ENCODE peak calls at places on chromosomes 16 and 17, in six cellular contexts. Q, N, I, B, P and E are unnamed samples.

GRCh38 chr16:15572329-15573001 is 70.5 kb downstream of the MARF1 start:
- DNase-seq in I (peak), P (peak), N (no peak), Q (no peak), B (no peak), E (no peak)

GRCh38 chr16:30017277-30017656 is 5.7 kb upstream of the C16orf92 start:
- DNase-seq in I (no peak), N (no peak), B (no peak), P (no peak), Q (no peak), E (no peak)

GRCh38 chr17:42342242-42343008 is 45.8 kb downstream of the STAT3 start:
- DNase-seq in I (peak), P (peak), B (no peak), Q (no peak), N (no peak), E (no peak)

GRCh38 chr17:73256220-73256619 is 5.5 kb downstream of the CPSF4L start:
- DNase-seq in I (no peak), B (no peak), N (no peak), P (no peak), Q (no peak), E (peak)

GRCh38 chr17:49995055-49995738 is at the start of gene DLX3:
- DNase-seq in I (peak), P (peak), Q (peak), B (peak), N (peak), E (peak)

GRCh38 chr17:66716236-66717026 is 118.5 kb upstream of the CACNG5 start:
- DNase-seq in P (no peak), I (peak), B (no peak), N (no peak), Q (no peak), E (peak)

GRCh38 chr16:47413041-47413440 is 47.8 kb downstream of the ITFG1 start:
- DNase-seq in N (no peak), I (no peak), Q (no peak), B (no peak), P (no peak), E (no peak)

GRCh38 chr16:67562526-67562917 is at the start of gene CTCF:
- DNase-seq in B (no peak), Q (no peak), N (peak), P (peak), I (peak), E (peak)

GRCh38 chr16:73213761-73214480 is 166.0 kb upstream of the ZFHX3 start:
- DNase-seq in N (no peak), P (no peak), I (peak), Q (no peak), B (no peak), E (no peak)

GRCh38 chr17:36808181-36808661 is 129.1 kb upstream of the LHX1 start:
- DNase-seq in P (peak), I (no peak), Q (peak), B (no peak), N (no peak), E (peak)

GRCh38 chr17:7404737-7405412 is 978 bp upstream of the TMEM256 start:
- DNase-seq in N (no peak), P (peak), B (peak), Q (peak), I (no peak), E (peak)
- H3K18ac ChIP-seq in N (peak), P (peak), B (peak), Q (peak), I (peak), E (no peak)

DNA sequence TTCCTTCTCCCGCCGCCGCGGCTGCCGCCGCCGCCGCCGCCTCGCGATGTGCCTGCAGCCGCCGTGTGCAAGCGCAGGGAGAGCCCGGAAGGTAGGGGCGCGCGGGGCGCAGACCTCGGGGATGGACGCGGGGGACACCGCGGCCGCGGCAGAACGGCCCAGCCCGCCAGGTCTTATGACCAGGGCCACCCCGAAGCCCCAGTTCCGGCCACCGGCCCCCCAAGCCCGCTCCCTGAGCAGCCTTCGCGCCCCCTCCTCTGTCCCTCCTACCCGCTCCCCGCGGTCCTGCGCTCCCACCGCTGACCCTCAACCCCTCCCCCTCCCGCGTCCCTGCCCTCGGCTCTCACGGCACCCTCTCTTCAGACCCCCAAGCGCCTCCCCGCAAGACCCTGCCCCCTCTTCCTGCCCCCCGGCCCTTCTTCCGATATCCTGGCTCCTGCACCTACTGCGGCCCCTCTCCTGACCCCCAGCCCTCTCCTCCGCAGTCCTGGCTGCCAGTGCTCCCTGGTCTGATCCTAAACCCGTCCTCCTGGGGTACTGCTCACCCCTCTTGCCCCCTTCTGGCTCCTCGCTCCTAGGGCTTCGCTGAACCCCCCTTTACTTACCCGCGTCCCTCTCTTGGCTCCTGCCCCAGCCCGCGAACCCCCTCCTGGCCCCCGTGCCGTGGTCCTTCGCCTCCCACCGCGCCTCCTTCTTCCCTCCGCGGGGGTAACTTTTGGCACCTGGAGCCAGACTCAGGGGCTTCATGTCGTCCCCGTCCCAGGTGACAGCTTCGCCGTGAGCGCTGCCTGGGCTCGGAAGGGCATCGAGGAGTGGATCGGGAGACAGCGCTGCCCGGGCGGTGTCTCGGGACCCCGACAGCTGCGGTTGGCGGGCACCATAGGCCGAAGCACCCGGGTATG is 714 bp downstream of the NKD1 start:
- DNase-seq in I (no peak), Q (peak), B (no peak), N (no peak), P (peak), E (no peak)
- H2BK120ac ChIP-seq in I (no peak), Q (no peak), B (no peak), N (no peak), P (no peak), E (no peak)

GRCh38 chr17:80413771-80414507 is 1.0 kb upstream of the ENDOV start:
- DNase-seq in B (no peak), P (no peak), I (no peak), N (no peak), Q (no peak), E (no peak)
- H2AFZ ChIP-seq in B (no peak), P (no peak), I (peak), N (no peak), Q (peak), E (no peak)

GRCh38 chr17:82232322-82232785 is 3.5 kb downstream of the SLC16A3 start:
- DNase-seq in N (no peak), I (no peak), Q (no peak), B (no peak), P (no peak), E (no peak)

GRCh38 chr17:82229686-82230626 is 1.1 kb downstream of the SLC16A3 start:
- DNase-seq in N (no peak), P (peak), Q (no peak), I (no peak), B (no peak), E (no peak)

GRCh38 chr17:82231312-82231561 is 2.4 kb downstream of the SLC16A3 start:
- DNase-seq in P (no peak), B (no peak), N (no peak), I (no peak), Q (no peak), E (no peak)

GRCh38 chr17:82231562-82232321 is 2.9 kb downstream of the SLC16A3 start:
- DNase-seq in I (peak), N (peak), Q (no peak), P (peak), B (peak), E (peak)

DNA sequence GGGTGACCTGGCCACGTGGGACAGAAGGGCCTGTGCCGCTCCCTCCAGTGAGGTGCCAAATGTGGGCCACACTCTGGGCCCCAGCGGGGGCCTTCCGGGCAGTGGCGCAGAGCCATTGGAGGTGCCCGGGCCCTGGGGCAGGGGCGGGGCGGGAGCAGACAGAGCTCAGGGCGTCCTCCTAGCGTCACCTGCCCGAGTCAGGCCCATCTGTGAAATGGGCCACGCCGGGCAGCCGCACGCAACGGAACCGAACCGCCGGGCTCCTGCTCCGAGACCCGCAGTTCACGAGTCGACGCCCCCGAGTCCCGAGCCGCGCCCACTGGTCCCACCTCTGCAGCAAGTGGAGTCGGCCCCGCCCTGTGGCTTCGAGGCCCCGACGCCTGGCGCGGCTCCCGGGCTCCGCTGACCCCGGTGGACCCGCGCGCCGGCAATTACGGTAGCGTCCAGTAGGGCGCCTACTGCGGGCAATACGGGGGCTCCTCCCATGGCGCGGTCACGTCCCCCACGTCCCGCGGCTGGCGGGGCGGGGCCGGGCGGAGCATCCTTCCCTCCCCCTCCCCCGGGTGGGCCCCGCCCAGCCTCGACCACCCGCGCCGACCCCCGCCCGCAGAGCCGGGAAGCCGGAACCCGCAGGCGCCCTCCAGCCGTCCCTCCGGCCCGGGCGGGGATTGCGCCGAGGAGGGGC is 1.9 kb downstream of the SLC16A3 start:
- DNase-seq in I (peak), N (peak), Q (peak), P (peak), B (no peak), E (peak)
- H3K18ac ChIP-seq in I (no peak), N (peak), Q (peak), P (peak), B (no peak), E (no peak)

GRCh38 chr17:28950752-28951427 is 428 bp downstream of the PHF12 start:
- DNase-seq in I (no peak), B (no peak), N (no peak), Q (no peak), P (no peak), E (no peak)
- H2BK120ac ChIP-seq in I (peak), B (no peak), N (peak), Q (no peak), P (peak), E (no peak)

GRCh38 chr17:47735536-47736011 is 2.5 kb downstream of the TBX21 start:
- DNase-seq in Q (no peak), B (no peak), I (no peak), N (no peak), P (no peak), E (peak)

GRCh38 chr17:47732399-47733046 is 513 bp upstream of the TBX21 start:
- DNase-seq in N (no peak), P (no peak), Q (no peak), B (no peak), I (no peak), E (peak)

GRCh38 chr17:47733047-47733413 is at the start of gene TBX21:
- DNase-seq in P (peak), I (no peak), B (peak), N (no peak), Q (peak), E (peak)

GRCh38 chr17:47735139-47735464 is 2.1 kb downstream of the TBX21 start:
- DNase-seq in B (no peak), N (no peak), P (no peak), Q (no peak), I (no peak), E (no peak)

DNA sequence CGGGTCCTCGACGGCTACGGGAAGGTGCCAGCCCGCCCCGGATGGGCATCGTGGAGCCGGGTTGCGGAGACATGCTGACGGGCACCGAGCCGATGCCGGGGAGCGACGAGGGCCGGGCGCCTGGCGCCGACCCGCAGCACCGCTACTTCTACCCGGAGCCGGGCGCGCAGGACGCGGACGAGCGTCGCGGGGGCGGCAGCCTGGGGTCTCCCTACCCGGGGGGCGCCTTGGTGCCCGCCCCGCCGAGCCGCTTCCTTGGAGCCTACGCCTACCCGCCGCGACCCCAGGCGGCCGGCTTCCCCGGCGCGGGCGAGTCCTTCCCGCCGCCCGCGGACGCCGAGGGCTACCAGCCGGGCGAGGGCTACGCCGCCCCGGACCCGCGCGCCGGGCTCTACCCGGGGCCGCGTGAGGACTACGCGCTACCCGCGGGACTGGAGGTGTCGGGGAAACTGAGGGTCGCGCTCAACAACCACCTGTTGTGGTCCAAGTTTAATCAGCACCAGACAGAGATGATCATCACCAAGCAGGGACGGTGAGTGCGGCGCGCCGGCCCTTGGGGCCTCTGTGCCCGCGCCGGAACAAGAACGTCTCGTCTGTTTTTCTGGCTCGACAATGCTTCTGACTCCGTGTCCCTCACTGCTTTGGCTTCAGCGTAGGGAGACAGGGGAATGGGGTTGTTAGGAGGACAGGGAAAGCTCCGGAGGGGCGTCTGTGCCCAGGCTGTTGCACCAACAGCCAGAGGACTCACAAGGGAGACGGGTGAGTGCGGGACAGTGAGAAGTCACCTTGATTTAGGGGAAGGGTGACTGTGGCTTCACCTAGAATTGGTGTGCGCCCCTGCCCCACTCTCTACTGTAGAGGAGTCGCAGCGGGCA is 615 bp downstream of the TBX21 start:
- DNase-seq in Q (no peak), P (no peak), N (no peak), B (no peak), I (no peak), E (peak)
- H2AFZ ChIP-seq in Q (peak), P (no peak), N (no peak), B (peak), I (peak), E (no peak)